ENCODE peak calls at places on chromosome X, in seven cellular contexts. W is GM04504; X is left colon; I is NCI-H2081; Q is AG09319; A is NB4; P is stimulated activated CD4-positive, alpha-beta T cell treated with anti-CD3 and anti-CD28 coated beads, Interleukin-1b, Interleukin-23, amount 100 ng/mL, for 24 hours. H is an unnamed sample.

GRCh38 chrX:154900323-154900722 is 14.2 kb downstream of the F8A1 start:
- DNase-seq in A (no peak), P (no peak), Q (no peak), W (no peak), X (no peak), I (no peak), H (no peak)

GRCh38 chrX:68508799-68509198 is 9.9 kb downstream of the YIPF6 start:
- DNase-seq in X (no peak), A (no peak), Q (no peak), W (no peak), P (no peak), I (no peak), H (no peak)

GRCh38 chrX:26581086-26581485 is 365.1 kb downstream of the MAGEB5 start:
- DNase-seq in A (no peak), Q (no peak), W (no peak), I (no peak), P (no peak), X (no peak), H (no peak)

GRCh38 chrX:136275553-136275952 is 24.4 kb upstream of the MAP7D3 start:
- DNase-seq in X (peak), P (no peak), W (no peak), I (no peak), Q (no peak), A (no peak), H (no peak)

GRCh38 chrX:136063340-136064079 is 78.3 kb downstream of the SLC9A6 start:
- DNase-seq in A (peak), P (no peak), I (no peak), W (no peak), Q (no peak), X (no peak), H (no peak)

GRCh38 chrX:22373094-22373493 is 100.4 kb downstream of the CBLL2 start:
- DNase-seq in Q (no peak), X (no peak), W (no peak), I (no peak), P (no peak), A (no peak), H (no peak)

GRCh38 chrX:96440941-96441340 is 243.7 kb upstream of the DIAPH2 start:
- DNase-seq in X (no peak), P (no peak), A (no peak), Q (no peak), I (no peak), W (no peak), H (no peak)

GRCh38 chrX:47748576-47748975 is 88.1 kb upstream of the ZNF81 start:
- DNase-seq in A (no peak), Q (no peak), P (no peak), X (no peak), I (no peak), W (no peak), H (no peak)

GRCh38 chrX:31580726-31581125 is 508.9 kb upstream of the FTHL17 start:
- DNase-seq in X (no peak), I (no peak), Q (no peak), P (no peak), A (no peak), W (peak), H (no peak)

GRCh38 chrX:68940601-68941000 is 111.8 kb downstream of the EFNB1 start:
- DNase-seq in Q (no peak), A (no peak), I (no peak), W (no peak), X (no peak), P (no peak), H (no peak)

GRCh38 chrX:18252644-18253359 is 32.1 kb upstream of the BEND2 start:
- DNase-seq in A (no peak), Q (no peak), W (no peak), I (no peak), X (no peak), P (no peak), H (no peak)

GRCh38 chrX:128504496-128504895 is 452.3 kb upstream of the ACTRT1 start:
- DNase-seq in A (no peak), Q (no peak), X (no peak), I (no peak), P (no peak), W (no peak), H (no peak)

GRCh38 chrX:39819921-39820849 is 277.6 kb downstream of the BCOR start:
- DNase-seq in X (no peak), P (no peak), I (no peak), Q (no peak), W (no peak), A (no peak), H (no peak)

GRCh38 chrX:48956728-48957414 is 536 bp downstream of the OTUD5 start:
- DNase-seq in X (peak), Q (no peak), A (peak), I (no peak), P (no peak), W (no peak), H (peak)

GRCh38 chrX:148522006-148522405 is 21.6 kb downstream of the AFF2 start:
- DNase-seq in X (no peak), I (no peak), A (no peak), P (no peak), Q (no peak), W (no peak), H (no peak)

GRCh38 chrX:115616943-115617563 is 56.1 kb downstream of the PLS3 start:
- DNase-seq in Q (no peak), I (no peak), P (no peak), X (no peak), W (peak), A (no peak), H (no peak)

GRCh38 chrX:146243071-146243470 is 425.4 kb downstream of the SLITRK2 start:
- DNase-seq in P (no peak), X (no peak), W (no peak), I (no peak), A (no peak), Q (no peak), H (no peak)

GRCh38 chrX:133413218-133413925 is 1.9 kb downstream of the GPC4 start:
- DNase-seq in A (no peak), W (no peak), X (peak), P (no peak), I (no peak), Q (no peak), H (no peak)

GRCh38 chrX:53678667-53679066 is 7.9 kb downstream of the HUWE1 start:
- DNase-seq in I (no peak), Q (no peak), W (no peak), P (no peak), A (peak), X (no peak), H (no peak)

GRCh38 chrX:77953708-77954107 is 15.7 kb downstream of the PGAM4 start:
- DNase-seq in W (no peak), I (no peak), P (no peak), A (no peak), Q (no peak), X (no peak), H (peak)

GRCh38 chrX:43949669-43950068 is 23.5 kb downstream of the NDP start:
- DNase-seq in P (no peak), Q (no peak), I (peak), X (peak), A (no peak), W (no peak), H (no peak)

GRCh38 chrX:41010188-41010846 is 74.9 kb upstream of the USP9X start:
- DNase-seq in P (no peak), W (peak), Q (peak), X (peak), A (peak), I (no peak), H (peak)

GRCh38 chrX:18574591-18574990 is 97.3 kb downstream of the RS1 start:
- DNase-seq in X (no peak), P (no peak), I (no peak), W (peak), A (no peak), Q (peak), H (no peak)

GRCh38 chrX:40945366-40945713 is 139.9 kb upstream of the USP9X start:
- DNase-seq in I (no peak), P (no peak), W (no peak), X (no peak), Q (no peak), A (peak), H (peak)

GRCh38 chrX:76127341-76127740 is 45.5 kb upstream of the PBDC1 start:
- DNase-seq in A (peak), W (no peak), P (no peak), X (no peak), Q (no peak), I (no peak), H (no peak)

GRCh38 chrX:30065226-30065625 is 150.1 kb upstream of the MAGEB2 start:
- DNase-seq in W (peak), Q (no peak), I (no peak), X (no peak), P (no peak), A (no peak), H (no peak)

GRCh38 chrX:120205816-120206753 is 44.5 kb upstream of the ZBTB33 start:
- DNase-seq in Q (no peak), P (no peak), W (no peak), I (no peak), A (no peak), X (no peak), H (no peak)

GRCh38 chrX:109274806-109275205 is 207.1 kb downstream of the GUCY2F start:
- DNase-seq in A (no peak), P (no peak), X (no peak), W (no peak), Q (no peak), I (no peak), H (no peak)

H was measured in prostate gland.